ENCODE peak calls at places on chromosomes 16 and 17, in nine cellular contexts. H is CD4-positive, alpha-beta memory T cell; A is CD8-positive, alpha-beta T cell; P is thoracic aorta; J is Peyer's patch; R is mammary epithelial cell; E is GM23248; D is hepatocyte; Q is tibial artery. M is an unnamed sample. For H3K4me1, the result is how much of the 10 kb centered on the place peaks cover.

GRCh38 chr16:47519037-47519436 is 57.9 kb downstream of the PHKB start:
- DNase-seq in J (no peak), P (no peak), H (no peak), D (no peak), R (no peak), E (peak), A (no peak), Q (no peak), M (no peak)

GRCh38 chr16:3520861-3521260 is 20.1 kb downstream of the CLUAP1 start:
- DNase-seq in E (no peak), R (no peak), J (peak), A (no peak), D (peak), P (no peak), H (no peak), Q (peak), M (no peak)

GRCh38 chr17:27793168-27793905 is 7.0 kb downstream of the NOS2 start:
- DNase-seq in A (no peak), P (no peak), R (peak), J (no peak), E (peak), Q (no peak), H (no peak), D (peak), M (peak)

GRCh38 chr17:67585077-67585602 is 132.6 kb upstream of the NOL11 start:
- DNase-seq in A (no peak), J (no peak), P (no peak), E (no peak), Q (no peak), H (no peak), R (peak), D (peak), M (no peak)

GRCh38 chr16:83925095-83925905 is 26.4 kb downstream of the MLYCD start:
- DNase-seq in P (no peak), J (no peak), E (no peak), Q (no peak), A (no peak), H (no peak), R (no peak), D (no peak), M (no peak)

GRCh38 chr17:45342871-45343526 is 26.2 kb upstream of the MAP3K14 start:
- DNase-seq in R (no peak), J (peak), A (no peak), P (no peak), D (no peak), Q (peak), H (no peak), E (no peak), M (no peak)

GRCh38 chr17:76805319-76805718 is 62.9 kb upstream of the MGAT5B start:
- DNase-seq in H (no peak), D (no peak), P (no peak), A (no peak), J (no peak), R (peak), Q (no peak), E (peak), M (no peak)

GRCh38 chr17:7393613-7394451 is 493 bp downstream of the PLSCR3 start:
- DNase-seq in Q (no peak), J (peak), A (peak), H (peak), E (peak), D (peak), P (no peak), R (peak), M (no peak)

GRCh38 chr17:28335959-28336871 is 654 bp downstream of the TNFAIP1 start:
- DNase-seq in P (no peak), R (peak), E (peak), H (no peak), J (peak), A (no peak), Q (no peak), D (peak), M (peak)

GRCh38 chr16:81094771-81095251 is 1.4 kb downstream of the GCSH start:
- DNase-seq in H (no peak), E (peak), Q (no peak), A (no peak), P (no peak), R (no peak), J (no peak), D (no peak), M (no peak)

GRCh38 chr17:78717431-78717980 is 64.6 kb downstream of the CYTH1 start:
- DNase-seq in D (peak), P (no peak), E (peak), Q (no peak), R (peak), J (no peak), A (no peak), H (no peak), M (peak)

GRCh38 chr16:35391328-35391727 is 1931.9 kb downstream of the TP53TG3F start:
- DNase-seq in E (peak), J (no peak), P (no peak), R (peak), A (no peak), H (no peak), Q (no peak), D (no peak), M (peak)

GRCh38 chr17:67942810-67943209 is 53.5 kb downstream of the C17orf58 start:
- DNase-seq in A (no peak), H (no peak), P (no peak), J (no peak), E (peak), R (no peak), Q (no peak), D (peak), M (peak)

GRCh38 chr16:23302045-23302956 is at the start of gene SCNN1B:
- DNase-seq in J (peak), E (peak), D (no peak), H (no peak), A (no peak), R (no peak), Q (no peak), P (no peak), M (no peak)

GRCh38 chr17:80519091-80519781 is 25.4 kb upstream of the RPTOR start:
- DNase-seq in J (no peak), D (no peak), Q (no peak), P (no peak), E (no peak), H (no peak), A (no peak), R (no peak), M (no peak)

GRCh38 chr17:83185023-83186002 is 105.9 kb downstream of the METRNL start:
- DNase-seq in P (no peak), H (no peak), A (no peak), Q (peak), D (no peak), J (peak), R (no peak), E (no peak), M (no peak)

GRCh38 chr16:72945611-72946010 is 102.3 kb downstream of the ZFHX3 start:
- DNase-seq in E (no peak), A (no peak), R (no peak), D (no peak), Q (peak), J (no peak), H (no peak), P (no peak), M (no peak)

GRCh38 chr16:85402910-85403692 is 210.0 kb upstream of the GSE1 start:
- DNase-seq in D (no peak), E (no peak), H (no peak), P (no peak), A (no peak), J (peak), R (no peak), Q (peak), M (peak)

GRCh38 chr17:35796942-35797341 is 1.5 kb upstream of the MMP28 start:
- DNase-seq in Q (no peak), A (no peak), D (no peak), P (no peak), R (no peak), E (no peak), J (no peak), H (no peak), M (no peak)

GRCh38 chr16:46691720-46692119 is 2.3 kb downstream of the ORC6 start:
- DNase-seq in D (peak), Q (no peak), H (no peak), E (no peak), J (no peak), P (no peak), A (no peak), R (no peak), M (no peak)

GRCh38 chr16:81488687-81489411 is 44.2 kb downstream of the CMIP start:
- DNase-seq in R (no peak), A (no peak), H (no peak), Q (no peak), E (no peak), D (no peak), P (no peak), J (no peak), M (no peak)

GRCh38 chr16:30485818-30486436 is 13.4 kb downstream of the ITGAL start:
- DNase-seq in R (no peak), A (no peak), Q (no peak), P (no peak), D (no peak), E (peak), J (no peak), H (no peak), M (no peak)

GRCh38 chr17:50931003-50931878 is 65.1 kb upstream of the TOB1 start:
- DNase-seq in D (peak), A (peak), R (peak), J (peak), H (peak), Q (peak), E (peak), P (peak), M (peak)

GRCh38 chr16:80150978-80151705 is 389.7 kb upstream of the DYNLRB2 start:
- DNase-seq in D (no peak), H (no peak), Q (no peak), R (no peak), P (no peak), J (no peak), A (no peak), E (peak), M (no peak)

GRCh38 chr16:50742521-50743150 is 750 bp downstream of the CYLD start:
- DNase-seq in A (peak), R (peak), D (peak), Q (peak), J (peak), E (peak), P (no peak), H (peak), M (no peak)

GRCh38 chr16:50743575-50744225 is 1.8 kb downstream of the CYLD start:
- DNase-seq in H (no peak), R (no peak), E (peak), Q (no peak), D (no peak), P (no peak), J (no peak), A (no peak), M (no peak)

GRCh38 chr16:50747206-50747956 is 5.5 kb downstream of the CYLD start:
- DNase-seq in Q (no peak), J (no peak), D (no peak), A (no peak), R (peak), H (peak), E (peak), P (no peak), M (no peak)

GRCh38 chr16:50744911-50745310 is 3.0 kb downstream of the CYLD start:
- DNase-seq in Q (no peak), J (no peak), D (no peak), R (peak), P (no peak), H (no peak), E (peak), A (no peak), M (no peak)

DNA sequence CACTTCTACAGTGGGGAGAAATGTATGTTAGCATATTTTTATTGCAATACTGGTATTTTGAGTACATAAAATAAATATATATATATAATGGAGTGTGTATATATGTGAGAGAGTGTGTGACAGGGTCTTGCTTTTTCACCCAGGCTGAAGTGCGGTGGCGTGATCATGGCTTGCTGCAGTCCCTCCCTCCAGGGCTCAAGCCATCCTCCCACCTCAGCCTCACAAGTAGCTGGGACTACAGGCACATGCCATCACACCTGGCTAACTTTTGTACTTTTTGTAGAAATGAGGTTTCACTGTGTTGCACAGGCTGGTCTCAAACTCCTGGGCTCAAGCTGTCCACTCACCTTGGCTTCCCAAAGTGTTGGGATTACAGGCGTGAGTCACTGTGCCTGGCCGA is 4.1 kb downstream of the CYLD start:
- DNase-seq in J (no peak), D (no peak), R (no peak), A (no peak), Q (no peak), P (no peak), E (no peak), H (no peak), M (no peak)
- H3K4me1 ChIP-seq in J (under half), D (under half), R (under half), A (half or more), Q (half or more), P (under half), E (under half), H (half or more), M (under half)

DNA sequence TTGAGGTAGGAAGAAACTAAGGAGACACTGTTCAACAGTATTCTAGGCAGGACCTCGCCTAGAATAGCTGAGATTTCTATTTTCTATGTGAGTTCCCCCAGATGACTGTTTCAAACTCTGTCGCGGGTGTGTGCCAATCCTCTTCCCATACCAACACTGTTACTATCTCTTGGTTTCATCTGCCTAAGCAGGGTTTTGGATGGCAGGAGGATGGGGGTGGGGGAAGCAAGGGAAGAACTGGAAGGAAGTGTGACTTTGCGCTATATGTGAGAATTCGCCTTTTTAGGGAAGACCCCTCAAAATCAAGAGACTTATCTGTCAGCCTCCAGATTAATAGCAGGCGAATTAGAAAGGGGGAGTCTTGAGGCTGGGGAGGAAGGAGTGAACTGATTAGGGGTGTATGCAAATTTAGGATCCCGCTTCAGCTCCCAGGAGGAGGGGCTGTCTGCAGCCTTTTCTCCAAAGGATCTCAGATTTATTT is 521 bp upstream of the G6PC3 start:
- DNase-seq in P (no peak), Q (no peak), H (no peak), J (no peak), E (peak), D (no peak), R (peak), A (no peak), M (no peak)
- H3K4me1 ChIP-seq in P (under half), Q (under half), H (under half), J (under half), E (under half), D (under half), R (under half), A (under half), M (under half)

GRCh38 chr17:40097931-40098845 is 2.2 kb downstream of the NR1D1 start:
- DNase-seq in R (peak), H (no peak), Q (peak), E (peak), A (no peak), J (peak), D (peak), P (peak), M (no peak)
- H3K4me1 ChIP-seq in R (under half), H (half or more), Q (half or more), E (under half), A (half or more), J (under half), D (under half), P (under half), M (under half)

GRCh38 chr16:88476203-88476602 is 23.1 kb downstream of the ZFPM1 start:
- DNase-seq in H (no peak), A (no peak), D (no peak), E (no peak), P (no peak), R (no peak), Q (no peak), J (no peak), M (no peak)

GRCh38 chr16:88477631-88478030 is 24.6 kb downstream of the ZFPM1 start:
- DNase-seq in A (no peak), P (no peak), R (no peak), E (no peak), J (no peak), H (no peak), Q (no peak), D (no peak), M (no peak)

GRCh38 chr16:88475037-88475436 is 22.0 kb downstream of the ZFPM1 start:
- DNase-seq in H (no peak), J (no peak), P (no peak), Q (no peak), D (no peak), R (no peak), E (no peak), A (no peak), M (no peak)

GRCh38 chr16:88478115-88478514 is 25.0 kb downstream of the ZFPM1 start:
- DNase-seq in A (no peak), D (no peak), Q (no peak), J (peak), H (peak), R (no peak), E (no peak), P (no peak), M (no peak)

DNA sequence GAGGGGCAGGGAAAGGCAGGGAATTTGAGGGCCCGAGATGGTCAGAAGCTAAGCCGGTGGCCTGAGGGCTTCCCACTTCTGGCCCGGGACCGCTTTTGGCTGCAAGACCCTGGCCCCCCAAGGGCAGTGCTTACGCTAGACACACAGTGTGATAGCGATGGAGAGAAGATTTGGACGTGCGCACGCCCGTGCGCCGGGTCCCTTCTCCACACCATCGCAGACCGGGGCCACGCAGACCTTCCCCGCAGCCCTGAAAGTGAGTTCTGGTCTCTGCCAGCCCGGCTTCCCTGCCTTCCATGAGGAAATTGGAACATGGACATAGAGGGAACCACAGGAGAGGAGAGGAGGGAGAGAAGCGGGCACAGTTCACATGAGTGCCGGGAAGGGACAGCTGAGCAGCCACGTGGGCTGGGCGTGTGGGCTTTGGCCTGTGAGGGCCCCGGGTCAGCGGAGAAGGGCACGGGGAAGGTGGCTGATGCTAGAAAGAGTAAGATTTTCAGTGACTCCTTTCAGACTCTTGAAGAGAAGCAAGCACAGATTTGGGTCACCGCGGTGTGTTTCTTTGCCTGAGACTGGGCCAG is 23.8 kb downstream of the ZFPM1 start:
- DNase-seq in A (no peak), Q (no peak), E (no peak), P (no peak), R (no peak), J (no peak), D (no peak), H (no peak), M (no peak)
- H3K4me1 ChIP-seq in A (half or more), Q (under half), E (under half), P (under half), R (under half), J (under half), D (under half), H (half or more), M (under half)

GRCh38 chr17:42313773-42314566 is 25.7 kb downstream of the STAT5A start:
- DNase-seq in R (peak), Q (no peak), J (no peak), P (no peak), A (no peak), D (peak), H (no peak), E (no peak), M (no peak)

GRCh38 chr17:42313389-42313772 is 25.1 kb downstream of the STAT5A start:
- DNase-seq in D (no peak), A (no peak), P (no peak), E (no peak), R (no peak), H (no peak), Q (no peak), J (no peak), M (no peak)

GRCh38 chr17:42315402-42316156 is 27.3 kb downstream of the STAT5A start:
- DNase-seq in A (no peak), J (peak), H (peak), E (no peak), R (no peak), Q (no peak), P (no peak), D (no peak), M (no peak)

GRCh38 chr17:42316755-42317154 is 28.5 kb downstream of the STAT5A start:
- DNase-seq in R (no peak), J (no peak), A (no peak), D (no peak), Q (no peak), H (no peak), P (no peak), E (no peak), M (no peak)

GRCh38 chr17:42317256-42317966 is 29.1 kb downstream of the STAT5A start:
- DNase-seq in R (no peak), J (no peak), A (no peak), E (no peak), P (no peak), H (no peak), D (peak), Q (no peak), M (no peak)
- H3K4me1 ChIP-seq in R (under half), J (under half), A (half or more), E (under half), P (under half), H (half or more), D (under half), Q (under half), M (under half)

GRCh38 chr16:11677959-11678881 is 10.0 kb downstream of the SNN start:
- DNase-seq in E (no peak), R (no peak), P (no peak), J (peak), Q (no peak), D (no peak), A (no peak), H (no peak), M (no peak)
- H3K4me1 ChIP-seq in E (under half), R (half or more), P (under half), J (under half), Q (half or more), D (under half), A (under half), H (half or more), M (under half)

DNA sequence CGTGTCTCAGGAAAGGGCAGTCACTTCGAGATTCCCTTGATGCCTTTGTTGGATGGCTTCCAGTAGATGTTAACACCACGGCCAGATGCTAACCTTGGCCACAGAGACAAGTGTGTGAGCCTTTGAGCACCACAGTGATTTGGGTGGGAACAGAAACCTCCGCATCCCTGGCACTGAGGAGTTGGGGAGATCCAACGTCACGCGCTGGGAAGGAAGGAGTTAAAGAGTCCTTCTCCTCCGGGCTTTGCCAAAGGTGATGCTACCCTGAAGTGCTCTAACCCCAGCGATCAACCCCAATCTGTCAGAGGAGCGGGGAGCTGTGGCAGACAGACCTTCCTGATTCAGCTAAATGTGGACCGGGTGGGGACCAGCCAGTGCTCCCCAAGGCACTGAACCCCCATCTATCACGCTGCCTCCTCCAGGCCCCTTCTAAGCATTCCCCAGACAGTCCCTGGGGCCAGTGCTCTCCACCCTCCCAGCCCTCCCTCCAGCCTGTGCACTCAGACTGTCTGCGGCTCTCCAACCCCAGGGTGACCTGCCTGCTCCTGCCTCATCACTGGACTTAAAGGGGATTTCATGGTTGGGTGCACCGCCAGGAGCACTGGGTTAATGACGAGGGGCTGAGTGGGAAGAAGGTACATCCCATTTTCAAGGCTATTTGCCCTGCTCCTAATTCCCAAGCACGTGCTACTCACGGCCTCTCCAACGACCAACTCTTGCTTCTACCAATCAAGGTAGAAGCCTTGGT is 3.2 kb upstream of the ABR start:
- DNase-seq in E (no peak), A (no peak), P (no peak), Q (no peak), H (no peak), J (no peak), R (no peak), D (no peak), M (peak)
- H3K4me1 ChIP-seq in E (under half), A (under half), P (under half), Q (under half), H (under half), J (under half), R (under half), D (under half), M (under half)